ENCODE peak calls at places on chromosome 18, in four cellular contexts. D is transverse colon, F is omental fat pad, G is dorsolateral prefrontal cortex. E is an unnamed sample.

GRCh38 chr18:28080876-28081300 is 96.0 kb downstream of the CDH2 start:
- DNase-seq in D (no peak), F (no peak), G (no peak), E (no peak)

GRCh38 chr18:58337688-58338087 is 291.2 kb downstream of the ALPK2 start:
- DNase-seq in D (no peak), F (no peak), G (no peak), E (no peak)

GRCh38 chr18:4453712-4454547 is 1.2 kb downstream of the DLGAP1 start:
- DNase-seq in D (no peak), F (no peak), G (no peak), E (peak)

GRCh38 chr18:64119916-64120315 is 29.0 kb downstream of the LINC00305 start:
- DNase-seq in D (no peak), F (no peak), G (no peak), E (peak)

GRCh38 chr18:37944871-37945270 is 379.3 kb upstream of the CELF4 start:
- DNase-seq in D (no peak), F (no peak), G (no peak), E (no peak)

GRCh38 chr18:35075132-35075531 is 33.9 kb downstream of the MAPRE2 start:
- DNase-seq in D (no peak), F (no peak), G (no peak), E (no peak)

GRCh38 chr18:30713299-30713698 is 329.2 kb downstream of the DSC3 start:
- DNase-seq in D (no peak), F (no peak), G (no peak), E (no peak)

GRCh38 chr18:51251625-51252024 is 54.1 kb upstream of the MEX3C start:
- DNase-seq in D (peak), F (no peak), G (no peak), E (peak)

GRCh38 chr18:77234504-77235365 is 14.9 kb upstream of the GALR1 start:
- DNase-seq in D (no peak), F (no peak), G (no peak), E (no peak)

GRCh38 chr18:37322497-37323035 is 243.0 kb downstream of the CELF4 start:
- DNase-seq in D (peak), F (no peak), G (no peak), E (peak)

GRCh38 chr18:41761329-41762028 is 193.6 kb upstream of the PIK3C3 start:
- DNase-seq in D (no peak), F (no peak), G (no peak), E (no peak)

GRCh38 chr18:57856128-57856527 is 53.0 kb upstream of the ATP8B1 start:
- DNase-seq in D (no peak), F (no peak), G (no peak), E (no peak)

GRCh38 chr18:61894751-61895524 is 2.1 kb upstream of the RNF152 start:
- DNase-seq in D (no peak), F (no peak), G (no peak), E (peak)

GRCh38 chr18:68843467-68844089 is 45.7 kb downstream of the CCDC102B start:
- DNase-seq in D (no peak), F (no peak), G (no peak), E (no peak)

GRCh38 chr18:58580078-58580477 is 48.8 kb downstream of the ALPK2 start:
- DNase-seq in D (no peak), F (no peak), G (no peak), E (no peak)

GRCh38 chr18:55384551-55385275 is 203.3 kb downstream of the TCF4 start:
- DNase-seq in D (peak), F (no peak), G (no peak), E (peak)
- TF ChIP-seq CTCF in D (peak), F (no peak), G (peak), E (peak)

GRCh38 chr18:919078-919477 is 14.4 kb downstream of the ADCYAP1 start:
- DNase-seq in D (no peak), F (no peak), G (no peak), E (no peak)

GRCh38 chr18:926946-927345 is 22.3 kb downstream of the ADCYAP1 start:
- DNase-seq in D (no peak), F (no peak), G (no peak), E (no peak)

GRCh38 chr18:923144-923543 is 18.5 kb downstream of the ADCYAP1 start:
- DNase-seq in D (no peak), F (no peak), G (no peak), E (no peak)

GRCh38 chr18:924987-925386 is 20.3 kb downstream of the ADCYAP1 start:
- DNase-seq in D (no peak), F (no peak), G (no peak), E (no peak)
- TF ChIP-seq CTCF in D (no peak), F (no peak), G (no peak), E (no peak)

GRCh38 chr18:7982216-7982615 is 415.1 kb downstream of the PTPRM start:
- DNase-seq in D (no peak), F (no peak), G (no peak), E (no peak)

GRCh38 chr18:7980661-7981060 is 413.5 kb downstream of the PTPRM start:
- DNase-seq in D (no peak), F (no peak), G (no peak), E (no peak)

GRCh38 chr18:7978834-7979233 is 411.7 kb downstream of the PTPRM start:
- DNase-seq in D (no peak), F (no peak), G (no peak), E (no peak)

GRCh38 chr18:7979714-7980113 is 412.6 kb downstream of the PTPRM start:
- DNase-seq in D (no peak), F (no peak), G (no peak), E (no peak)

GRCh38 chr18:7980136-7980535 is 413.0 kb downstream of the PTPRM start:
- DNase-seq in D (no peak), F (no peak), G (no peak), E (no peak)
- TF ChIP-seq CTCF in D (peak), F (no peak), G (no peak), E (no peak)

GRCh38 chr18:52343138-52343537 is 3.1 kb downstream of the DCC start:
- DNase-seq in D (no peak), F (no peak), G (no peak), E (peak)

GRCh38 chr18:52343731-52344340 is 3.8 kb downstream of the DCC start:
- DNase-seq in D (no peak), F (no peak), G (no peak), E (no peak)

GRCh38 chr18:52345428-52345827 is 5.4 kb downstream of the DCC start:
- DNase-seq in D (no peak), F (no peak), G (no peak), E (no peak)

GRCh38 chr18:52352920-52353319 is 12.9 kb downstream of the DCC start:
- DNase-seq in D (no peak), F (no peak), G (no peak), E (no peak)

DNA sequence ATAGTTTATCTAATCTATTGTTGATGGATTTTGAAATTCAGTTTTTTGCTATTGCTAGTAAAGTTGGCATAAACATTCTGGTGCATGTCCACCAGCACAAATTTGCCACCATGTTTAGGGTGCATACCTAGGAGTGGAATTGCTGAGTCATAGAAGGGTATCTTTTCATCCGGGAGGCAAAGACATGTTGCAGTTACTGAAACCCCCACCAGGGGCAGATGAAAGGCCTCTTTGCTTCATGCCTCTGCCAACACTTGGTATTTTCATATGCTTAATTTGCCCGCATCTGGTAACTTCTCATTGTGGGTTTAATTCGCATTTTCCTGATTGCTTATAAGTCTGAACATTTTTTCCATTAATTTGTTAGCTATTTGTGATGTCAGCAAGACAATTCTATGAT is 8.2 kb downstream of the DCC start:
- DNase-seq in D (no peak), F (no peak), G (no peak), E (no peak)
- TF ChIP-seq CTCF in D (peak), F (no peak), G (peak), E (peak)

GRCh38 chr18:3121256-3121655 is 98.5 kb downstream of the MYOM1 start:
- DNase-seq in D (no peak), F (no peak), G (no peak), E (no peak)
- TF ChIP-seq CTCF in D (no peak), F (no peak), G (peak), E (no peak)

DNA sequence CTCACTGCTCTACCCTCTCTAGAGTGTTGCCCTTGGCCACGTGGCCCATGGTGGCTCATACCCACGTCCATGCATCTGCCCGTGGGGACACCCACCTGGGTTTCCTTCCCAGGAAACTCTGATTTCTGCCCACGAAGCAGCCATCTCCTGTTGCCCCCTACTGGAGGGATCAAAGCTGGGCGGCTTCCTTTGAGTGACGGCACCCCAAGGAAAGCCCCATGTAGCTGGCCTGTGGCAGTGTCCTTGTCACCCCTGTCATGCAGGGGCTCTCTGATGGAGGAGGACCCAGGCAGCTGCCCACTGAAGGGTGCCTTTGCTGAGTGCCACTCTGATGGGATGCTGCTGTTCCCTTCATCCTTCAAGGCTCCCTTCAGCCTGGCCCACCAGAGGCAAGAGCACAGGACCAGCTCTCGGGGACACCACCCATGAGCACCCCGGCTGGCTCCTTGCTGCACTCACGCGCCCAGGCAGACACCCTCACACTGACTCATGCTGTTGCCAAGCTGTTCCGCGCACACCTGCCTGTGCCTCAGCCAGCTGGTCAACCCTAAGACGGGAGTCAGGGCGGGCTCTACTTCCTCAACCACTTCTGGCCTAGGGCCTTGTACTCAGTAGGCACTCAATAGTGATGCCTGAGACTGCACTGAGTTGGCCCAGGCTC is 101.1 kb downstream of the CTIF start:
- DNase-seq in D (no peak), F (no peak), G (no peak), E (peak)
- TF ChIP-seq CTCF in D (no peak), F (no peak), G (peak), E (peak)

GRCh38 chr18:74243127-74243526 is 48.6 kb downstream of the CYB5A start:
- DNase-seq in D (no peak), F (no peak), G (no peak), E (no peak)

GRCh38 chr18:74241970-74242369 is 49.8 kb downstream of the CYB5A start:
- DNase-seq in D (no peak), F (no peak), G (no peak), E (no peak)

GRCh38 chr18:74244554-74244953 is 47.2 kb downstream of the CYB5A start:
- DNase-seq in D (no peak), F (no peak), G (no peak), E (no peak)

GRCh38 chr18:74241426-74241825 is 50.3 kb downstream of the CYB5A start:
- DNase-seq in D (no peak), F (no peak), G (no peak), E (no peak)

GRCh38 chr18:74242451-74243096 is 49.2 kb downstream of the CYB5A start:
- DNase-seq in D (no peak), F (no peak), G (no peak), E (no peak)
- TF ChIP-seq CTCF in D (no peak), F (no peak), G (no peak), E (peak)

GRCh38 chr18:59659486-59660187 is 37.6 kb downstream of the CCBE1 start:
- DNase-seq in D (no peak), F (no peak), G (no peak), E (no peak)
- TF ChIP-seq CTCF in D (no peak), F (no peak), G (no peak), E (no peak)

GRCh38 chr18:6368017-6368416 is 46.7 kb downstream of the L3MBTL4 start:
- DNase-seq in D (no peak), F (no peak), G (no peak), E (no peak)

GRCh38 chr18:6373187-6373586 is 41.5 kb downstream of the L3MBTL4 start:
- DNase-seq in D (no peak), F (no peak), G (no peak), E (no peak)

GRCh38 chr18:6370886-6371635 is 43.6 kb downstream of the L3MBTL4 start:
- DNase-seq in D (peak), F (no peak), G (no peak), E (no peak)

GRCh38 chr18:6367208-6367607 is 47.5 kb downstream of the L3MBTL4 start:
- DNase-seq in D (no peak), F (no peak), G (no peak), E (no peak)

DNA sequence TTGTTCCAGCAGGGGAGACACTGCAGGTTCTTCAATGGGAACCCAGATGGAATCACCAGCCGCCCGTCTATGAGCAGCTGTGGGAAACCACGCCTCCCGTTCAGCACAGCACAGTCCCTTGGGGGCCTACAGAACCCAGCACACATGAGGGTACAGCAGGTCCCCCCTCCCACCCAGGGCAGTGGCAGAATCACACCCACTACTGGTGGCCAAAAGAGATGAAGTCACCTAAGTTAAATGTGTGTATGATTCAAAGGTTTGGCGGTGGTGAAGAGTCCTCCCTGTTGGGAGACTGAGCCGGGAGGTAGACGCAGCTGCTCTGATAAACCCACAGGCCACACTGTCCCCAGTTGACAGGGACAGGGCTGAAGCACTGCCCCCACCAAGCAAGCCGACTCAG is 44.3 kb downstream of the L3MBTL4 start:
- DNase-seq in D (no peak), F (no peak), G (no peak), E (no peak)
- TF ChIP-seq CTCF in D (no peak), F (no peak), G (no peak), E (no peak)

GRCh38 chr18:79022603-79023002 is 43.0 kb downstream of the SALL3 start:
- DNase-seq in D (no peak), F (no peak), G (no peak), E (no peak)

GRCh38 chr18:79030680-79031079 is 38.5 kb upstream of the ATP9B start:
- DNase-seq in D (no peak), F (no peak), G (no peak), E (no peak)

DNA sequence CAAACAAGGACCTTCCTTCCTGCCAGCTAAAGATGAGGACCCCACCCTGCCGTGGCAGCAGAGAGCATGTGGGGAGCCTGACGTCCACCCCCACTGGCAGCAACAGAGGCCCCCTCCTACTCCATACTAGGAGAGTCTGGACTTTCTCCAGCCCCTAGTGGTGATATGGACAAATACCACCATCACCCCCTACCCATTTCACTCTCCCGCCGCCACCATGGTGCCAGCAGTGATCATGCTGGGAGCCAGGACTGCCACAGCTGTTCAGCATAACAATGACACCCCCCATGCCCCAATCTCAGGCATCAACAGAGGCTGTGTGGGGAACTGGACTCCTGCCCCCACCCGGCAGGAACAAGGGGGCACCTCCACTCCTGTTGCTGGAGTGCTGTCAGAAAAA is 42.7 kb upstream of the ATP9B start:
- DNase-seq in D (no peak), F (no peak), G (no peak), E (no peak)
- TF ChIP-seq CTCF in D (no peak), F (no peak), G (no peak), E (no peak)

E was measured in GM13977.